ENCODE peak calls at places on chromosome 10, in seven cellular contexts. N, V, J, R, L, F and M are unnamed samples.

GRCh38 chr10:84432891-84433290 is 104.5 kb downstream of the CCSER2 start:
- DNase-seq in N (no peak), V (no peak), J (no peak), R (no peak), L (no peak), F (no peak), M (no peak)

GRCh38 chr10:80751940-80752339 is 214.2 kb downstream of the SH2D4B start:
- DNase-seq in N (no peak), V (no peak), J (no peak), R (no peak), L (no peak), F (no peak), M (no peak)

GRCh38 chr10:21100190-21100589 is 203.1 kb upstream of the NEBL start:
- DNase-seq in N (no peak), V (no peak), J (no peak), R (no peak), L (no peak), F (no peak), M (no peak)

GRCh38 chr10:14296081-14296709 is 34.5 kb downstream of the FRMD4A start:
- DNase-seq in N (no peak), V (no peak), J (no peak), R (no peak), L (no peak), F (no peak), M (peak)

GRCh38 chr10:98331888-98332287 is 63.9 kb upstream of the LOXL4 start:
- DNase-seq in N (peak), V (no peak), J (no peak), R (peak), L (no peak), F (no peak), M (no peak)

GRCh38 chr10:47451275-47451997 is 32.5 kb downstream of the ANXA8 start:
- DNase-seq in N (no peak), V (no peak), J (no peak), R (no peak), L (no peak), F (no peak), M (no peak)

GRCh38 chr10:121409466-121410104 is 188.7 kb downstream of the FGFR2 start:
- DNase-seq in N (no peak), V (no peak), J (no peak), R (no peak), L (no peak), F (no peak), M (no peak)

GRCh38 chr10:32413513-32413912 is 32.4 kb upstream of the CCDC7 start:
- DNase-seq in N (peak), V (no peak), J (no peak), R (no peak), L (no peak), F (peak), M (no peak)

GRCh38 chr10:3051686-3052085 is 15.7 kb upstream of the PFKP start:
- DNase-seq in N (no peak), V (no peak), J (no peak), R (no peak), L (no peak), F (no peak), M (no peak)

GRCh38 chr10:65335311-65335710 is 1590.5 kb upstream of the LRRTM3 start:
- DNase-seq in N (no peak), V (no peak), J (no peak), R (no peak), L (no peak), F (no peak), M (no peak)

GRCh38 chr10:103923502-103923901 is 5.5 kb upstream of the STN1 start:
- DNase-seq in N (no peak), V (no peak), J (no peak), R (peak), L (no peak), F (no peak), M (no peak)

GRCh38 chr10:112958275-112958995 is 8.4 kb downstream of the TCF7L2 start:
- DNase-seq in N (no peak), V (no peak), J (no peak), R (no peak), L (no peak), F (no peak), M (no peak)

GRCh38 chr10:49614242-49615198 is 683 bp downstream of the CHAT start:
- DNase-seq in N (no peak), V (no peak), J (no peak), R (no peak), L (no peak), F (no peak), M (peak)

GRCh38 chr10:13844651-13845050 is 257.9 kb downstream of the PRPF18 start:
- DNase-seq in N (no peak), V (no peak), J (no peak), R (no peak), L (no peak), F (no peak), M (no peak)

GRCh38 chr10:93245772-93246171 is 172.1 kb downstream of the CYP26A1 start:
- DNase-seq in N (no peak), V (peak), J (no peak), R (no peak), L (no peak), F (no peak), M (no peak)

GRCh38 chr10:15802375-15802949 is 57.8 kb downstream of the MINDY3 start:
- DNase-seq in N (no peak), V (no peak), J (no peak), R (no peak), L (no peak), F (no peak), M (no peak)

GRCh38 chr10:122034149-122034756 is 45.3 kb downstream of the TACC2 start:
- DNase-seq in N (no peak), V (no peak), J (no peak), R (no peak), L (no peak), F (no peak), M (no peak)

GRCh38 chr10:63593576-63593975 is 72.4 kb downstream of the REEP3 start:
- DNase-seq in N (no peak), V (no peak), J (no peak), R (no peak), L (peak), F (no peak), M (no peak)

GRCh38 chr10:43212043-43212721 is 54.7 kb downstream of the RASGEF1A start:
- DNase-seq in N (no peak), V (no peak), J (no peak), R (no peak), L (no peak), F (no peak), M (peak)

GRCh38 chr10:21084700-21085099 is 187.6 kb upstream of the NEBL start:
- DNase-seq in N (no peak), V (no peak), J (no peak), R (no peak), L (no peak), F (no peak), M (no peak)

GRCh38 chr10:70690584-70690983 is 18.3 kb downstream of the ADAMTS14 start:
- DNase-seq in N (no peak), V (no peak), J (no peak), R (no peak), L (no peak), F (no peak), M (no peak)

GRCh38 chr10:131923059-131923756 is 22.4 kb downstream of the PPP2R2D start:
- DNase-seq in N (no peak), V (no peak), J (no peak), R (no peak), L (no peak), F (no peak), M (no peak)

GRCh38 chr10:46534828-46535524 is 21.5 kb downstream of the GPRIN2 start:
- DNase-seq in N (no peak), V (no peak), J (peak), R (no peak), L (no peak), F (no peak), M (peak)

DNA sequence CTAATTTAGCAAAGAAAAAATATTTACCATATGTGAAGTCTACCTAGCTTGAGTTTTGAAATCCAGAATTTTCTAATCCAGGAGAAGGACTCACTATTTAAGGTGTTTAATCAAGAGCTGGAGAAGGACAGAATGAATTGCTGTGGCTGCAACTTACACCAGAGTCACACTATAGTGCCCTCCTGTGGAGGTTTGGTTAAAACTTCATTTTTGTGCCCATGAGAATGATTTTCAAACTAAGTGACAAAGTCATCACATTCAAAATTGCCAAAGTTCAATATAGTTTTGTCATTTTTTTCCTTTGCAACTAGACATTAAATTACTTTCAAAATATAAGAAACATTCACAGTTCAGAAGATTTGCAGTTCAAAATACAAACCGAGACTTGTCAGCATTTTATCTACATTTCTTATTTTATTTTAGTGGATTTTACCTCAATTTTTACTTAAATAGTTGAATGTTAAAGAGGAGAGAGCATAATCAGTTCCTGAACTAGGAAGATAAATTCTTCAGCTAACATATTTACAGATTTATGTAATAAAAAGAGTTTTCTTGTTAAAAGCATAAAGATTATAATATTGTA is 70.7 kb downstream of the CABCOCO1 start:
- DNase-seq in N (peak), V (peak), J (no peak), R (peak), L (peak), F (peak), M (no peak)
- TF ChIP-seq POLR2A in N (no peak), V (no peak), J (no peak), R (no peak), L (no peak), F (no peak), M (no peak)

GRCh38 chr10:44863344-44864041 is 47.6 kb upstream of the TMEM72 start:
- DNase-seq in N (no peak), V (no peak), J (no peak), R (no peak), L (no peak), F (no peak), M (peak)

GRCh38 chr10:44865289-44865671 is 45.9 kb upstream of the TMEM72 start:
- DNase-seq in N (no peak), V (no peak), J (no peak), R (no peak), L (peak), F (no peak), M (peak)

GRCh38 chr10:44864637-44865288 is 46.4 kb upstream of the TMEM72 start:
- DNase-seq in N (peak), V (peak), J (peak), R (peak), L (peak), F (peak), M (peak)

GRCh38 chr10:44862917-44863316 is 48.2 kb upstream of the TMEM72 start:
- DNase-seq in N (no peak), V (no peak), J (no peak), R (no peak), L (no peak), F (no peak), M (no peak)

GRCh38 chr10:44864042-44864436 is 47.1 kb upstream of the TMEM72 start:
- DNase-seq in N (no peak), V (no peak), J (peak), R (no peak), L (no peak), F (peak), M (peak)
- H3K4me3 ChIP-seq in N (peak), V (peak), J (peak), R (no peak), L (peak), F (no peak), M (peak)

DNA sequence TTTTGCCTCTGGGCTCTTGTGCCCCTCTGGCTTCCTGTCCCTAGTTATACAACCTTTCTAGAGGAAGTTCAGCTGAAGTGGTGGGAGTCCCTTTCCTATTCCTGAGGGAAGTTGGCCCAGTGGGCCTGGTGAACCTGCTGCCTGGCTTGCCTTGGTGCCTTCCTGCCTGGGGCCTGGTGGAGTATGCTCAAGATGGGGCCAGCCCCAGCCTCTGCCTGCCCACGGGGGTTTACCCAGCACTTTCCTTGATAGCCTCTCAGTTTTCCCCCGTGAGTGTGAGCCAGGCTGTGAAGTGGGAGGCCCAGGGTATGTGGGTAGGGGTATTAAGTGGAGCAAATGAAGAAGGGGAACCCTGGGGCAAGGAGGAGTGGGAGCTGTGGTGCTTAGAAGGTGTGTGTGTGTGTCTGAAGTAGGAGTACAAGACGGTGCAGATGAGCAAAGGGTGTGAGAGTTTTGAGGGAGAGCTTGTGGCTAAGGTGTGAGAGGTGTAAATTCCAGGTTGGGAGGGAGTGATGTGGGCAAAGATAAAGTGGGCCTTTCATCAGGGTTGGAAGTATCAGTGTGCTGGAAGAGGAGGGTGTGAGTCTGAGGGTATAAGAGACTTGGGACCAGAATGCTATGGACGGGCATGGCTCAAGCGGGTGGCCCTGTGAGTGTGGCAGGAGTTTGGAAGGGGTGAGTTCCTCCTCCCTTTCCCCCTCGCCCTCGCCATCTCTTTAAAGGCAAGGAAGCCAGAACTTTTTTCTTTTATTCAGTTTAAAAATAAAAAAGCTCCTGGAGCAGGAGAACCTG is 10.9 kb upstream of the PAX2 start:
- DNase-seq in N (no peak), V (no peak), J (no peak), R (no peak), L (no peak), F (no peak), M (no peak)
- H3K27ac ChIP-seq in N (no peak), V (no peak), J (no peak), R (no peak), L (no peak), F (no peak), M (no peak)

GRCh38 chr10:79285315-79286185 is 61.7 kb upstream of the PPIF start:
- DNase-seq in N (no peak), V (no peak), J (no peak), R (no peak), L (no peak), F (peak), M (no peak)
- TF ChIP-seq POLR2A in N (no peak), V (no peak), J (no peak), R (no peak), L (no peak), F (no peak), M (no peak)

DNA sequence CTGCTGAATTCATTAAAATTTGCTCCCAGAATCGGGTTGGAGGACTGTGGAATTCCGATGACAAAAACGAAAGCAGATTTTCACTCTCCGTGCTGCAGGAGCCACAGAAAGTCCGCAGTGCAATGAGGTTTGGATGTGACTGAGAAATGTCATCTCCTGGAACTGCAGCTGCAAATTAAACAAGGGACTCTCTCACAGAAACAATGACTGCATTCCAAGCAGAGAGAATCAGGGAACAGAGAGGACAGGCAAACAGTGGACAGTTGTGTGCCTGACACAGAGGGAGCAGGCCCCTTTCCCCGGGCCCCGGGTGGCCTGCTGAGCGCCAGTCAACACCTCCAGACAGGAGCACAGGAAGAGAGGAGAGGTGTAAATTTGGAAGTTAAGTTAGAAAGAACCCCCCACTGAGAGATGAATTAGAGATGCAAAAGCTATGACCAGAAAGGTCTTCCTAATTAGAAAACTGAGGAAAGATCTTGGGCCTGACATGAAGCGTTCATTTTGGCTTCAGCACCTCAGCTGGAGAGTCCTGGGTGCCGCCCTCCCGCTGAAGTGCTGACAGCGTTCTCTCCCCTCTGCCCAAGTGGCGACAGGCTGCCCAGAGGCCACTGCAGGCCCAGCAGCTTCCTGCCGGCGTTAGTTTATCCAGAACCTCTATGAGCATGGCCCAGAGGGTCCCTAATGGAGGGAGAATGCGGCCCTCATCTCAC is 108.8 kb downstream of the C10orf90 start:
- DNase-seq in N (no peak), V (no peak), J (no peak), R (no peak), L (no peak), F (no peak), M (no peak)
- H3K4me3 ChIP-seq in N (no peak), V (no peak), J (no peak), R (peak), L (no peak), F (no peak), M (no peak)

DNA sequence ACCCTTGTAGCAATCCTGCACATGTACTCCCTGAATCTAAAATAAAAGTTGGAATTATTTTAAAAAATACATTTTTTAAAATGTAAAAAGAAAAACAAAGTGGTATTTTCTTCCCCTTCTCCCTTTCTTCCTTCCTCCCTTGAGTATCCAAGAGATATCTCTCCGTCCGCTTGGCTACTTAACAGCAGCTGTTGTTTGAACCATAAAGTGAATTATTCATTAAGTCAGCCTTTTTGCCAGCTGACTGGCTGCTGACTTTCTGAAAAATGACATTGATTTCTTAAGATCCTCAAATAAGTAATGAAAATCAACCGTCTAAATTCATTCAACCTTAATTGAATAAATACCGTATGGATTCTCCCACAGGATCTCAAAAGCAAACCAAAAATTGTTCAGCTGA is 135.9 kb downstream of the PLXDC2 start:
- DNase-seq in N (no peak), V (no peak), J (no peak), R (no peak), L (no peak), F (no peak), M (no peak)
- H3K27ac ChIP-seq in N (no peak), V (no peak), J (no peak), R (no peak), L (no peak), F (no peak), M (no peak)

DNA sequence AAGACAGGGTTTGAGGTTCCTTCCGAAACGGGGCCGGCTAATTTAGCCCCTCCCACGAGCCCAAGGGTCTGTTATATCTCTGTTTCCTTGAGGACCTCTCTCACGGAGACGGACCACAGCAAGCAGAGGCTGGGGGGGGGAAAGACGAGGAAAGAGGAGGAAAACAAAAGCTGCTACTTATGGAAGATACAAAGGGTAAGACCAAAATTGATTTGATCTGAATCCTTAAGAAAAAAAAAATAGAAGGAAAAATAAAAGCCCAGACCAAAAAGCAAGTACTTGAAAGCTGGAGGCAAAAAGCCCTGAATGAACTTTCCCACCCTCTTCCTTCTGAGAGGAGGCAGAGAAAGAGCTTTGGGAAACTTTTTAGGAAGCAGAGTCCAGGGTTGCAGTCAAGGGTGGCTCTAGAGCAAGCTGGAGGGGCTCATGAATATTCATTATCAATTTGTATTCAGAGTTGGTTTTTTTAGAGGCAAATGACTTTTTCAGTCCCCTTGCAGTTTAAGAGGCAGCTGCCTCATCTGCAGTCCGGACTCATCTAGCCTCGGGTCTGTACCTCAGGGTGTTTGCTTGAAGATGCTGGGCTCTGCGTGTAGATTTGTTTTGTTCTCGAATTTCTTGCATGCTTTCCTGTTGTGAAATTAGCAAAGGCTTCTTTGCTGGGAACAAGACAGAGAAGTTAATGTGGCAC is at the start of gene ENTPD1:
- DNase-seq in N (no peak), V (no peak), J (no peak), R (no peak), L (no peak), F (peak), M (no peak)
- TF ChIP-seq POLR2A in N (no peak), V (no peak), J (no peak), R (no peak), L (peak), F (no peak), M (peak)

DNA sequence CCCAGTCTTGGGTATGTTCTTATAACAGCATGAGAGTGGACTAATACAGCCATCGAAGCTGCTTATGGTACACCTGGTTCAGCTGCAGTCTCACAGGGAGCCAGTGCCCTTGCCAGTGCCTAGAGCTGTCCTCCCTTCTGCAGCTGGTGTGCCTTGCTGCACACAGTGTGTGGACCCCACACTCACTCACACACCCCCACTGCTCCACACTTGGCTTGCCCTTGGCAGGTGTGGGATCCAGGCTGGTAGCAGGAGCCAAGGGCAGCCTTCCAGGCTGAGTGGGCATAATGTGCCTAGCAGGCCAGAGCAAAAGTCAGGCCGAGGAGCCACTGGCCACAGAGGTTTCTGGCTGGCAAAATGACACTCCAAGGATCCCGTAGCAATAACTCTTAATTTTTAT is 217.3 kb downstream of the GPR158 start:
- DNase-seq in N (no peak), V (no peak), J (peak), R (no peak), L (no peak), F (no peak), M (no peak)
- H3K4me3 ChIP-seq in N (no peak), V (no peak), J (no peak), R (no peak), L (no peak), F (no peak), M (no peak)